ENCODE peak calls at places on chromosome 18, in four cellular contexts. R is pancreas; S is CD8-positive, alpha-beta T cell; I is neural progenitor cell. X is an unnamed sample.

GRCh38 chr18:55085557-55086285 is 126.5 kb upstream of the CCDC68 start:
- DNase-seq in S (no peak), R (no peak), I (no peak), X (no peak)

GRCh38 chr18:13611616-13612110 is 114.7 kb downstream of the FAM210A start:
- DNase-seq in R (no peak), S (no peak), I (no peak), X (peak; percentile 71)

GRCh38 chr18:63199743-63200241 is 119.8 kb downstream of the BCL2 start:
- DNase-seq in R (no peak), S (no peak), I (no peak), X (no peak)

GRCh38 chr18:8704361-8705279 is 736 bp upstream of the MTCL1 start:
- DNase-seq in I (peak; percentile 94), S (peak; percentile 84), R (peak; percentile 97), X (peak; percentile 92)

GRCh38 chr18:76593838-76594237 is 98.8 kb upstream of the ZNF516 start:
- DNase-seq in R (no peak), S (no peak), I (no peak), X (no peak)

GRCh38 chr18:26863122-26863879 is 2.2 kb downstream of the AQP4 start:
- DNase-seq in S (no peak), R (peak; percentile 79), I (peak; percentile 71), X (peak; percentile 83)

GRCh38 chr18:45008694-45009372 is 328.1 kb downstream of the SETBP1 start:
- DNase-seq in R (no peak), S (no peak), I (no peak), X (no peak)

GRCh38 chr18:58858591-58859468 is 5.8 kb upstream of the ZNF532 start:
- DNase-seq in R (no peak), S (no peak), I (no peak), X (no peak)

GRCh38 chr18:6807504-6808257 is 78.2 kb downstream of the ARHGAP28 start:
- DNase-seq in R (no peak), I (no peak), S (no peak), X (no peak)

DNA sequence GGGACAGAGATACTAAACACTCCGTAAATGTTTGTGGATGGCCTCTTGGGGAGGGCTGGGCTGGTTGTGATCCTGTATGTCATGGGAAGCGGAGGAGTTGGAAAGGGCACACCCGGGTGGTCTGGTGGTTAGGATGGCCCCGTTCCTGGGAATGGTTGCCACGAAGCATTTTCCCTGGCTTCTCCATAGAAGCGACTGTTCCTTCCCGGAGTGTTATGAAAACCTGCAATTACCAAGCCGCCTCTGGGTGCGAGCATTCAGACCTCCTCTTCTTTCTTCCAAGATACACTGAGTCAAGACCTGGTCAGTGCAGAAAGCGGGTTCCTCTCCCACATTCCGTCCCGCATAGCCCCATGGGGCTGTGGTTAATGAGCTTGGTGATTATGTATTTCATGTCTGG is 197.0 kb downstream of the CTIF start:
- DNase-seq in S (no peak), R (no peak), I (no peak), X (no peak)
- H3K36me3 ChIP-seq in S (no peaks in the 10 kb centered on the region), R (no peaks in the 10 kb centered on the region), I (no peaks in the 10 kb centered on the region), X (no peaks in the 10 kb centered on the region)

GRCh38 chr18:27921392-27921791 is 255.5 kb downstream of the CDH2 start:
- DNase-seq in I (peak; percentile 11), S (no peak), R (no peak), X (no peak)

GRCh38 chr18:27922780-27923179 is 254.2 kb downstream of the CDH2 start:
- DNase-seq in R (no peak), S (no peak), I (no peak), X (no peak)

DNA sequence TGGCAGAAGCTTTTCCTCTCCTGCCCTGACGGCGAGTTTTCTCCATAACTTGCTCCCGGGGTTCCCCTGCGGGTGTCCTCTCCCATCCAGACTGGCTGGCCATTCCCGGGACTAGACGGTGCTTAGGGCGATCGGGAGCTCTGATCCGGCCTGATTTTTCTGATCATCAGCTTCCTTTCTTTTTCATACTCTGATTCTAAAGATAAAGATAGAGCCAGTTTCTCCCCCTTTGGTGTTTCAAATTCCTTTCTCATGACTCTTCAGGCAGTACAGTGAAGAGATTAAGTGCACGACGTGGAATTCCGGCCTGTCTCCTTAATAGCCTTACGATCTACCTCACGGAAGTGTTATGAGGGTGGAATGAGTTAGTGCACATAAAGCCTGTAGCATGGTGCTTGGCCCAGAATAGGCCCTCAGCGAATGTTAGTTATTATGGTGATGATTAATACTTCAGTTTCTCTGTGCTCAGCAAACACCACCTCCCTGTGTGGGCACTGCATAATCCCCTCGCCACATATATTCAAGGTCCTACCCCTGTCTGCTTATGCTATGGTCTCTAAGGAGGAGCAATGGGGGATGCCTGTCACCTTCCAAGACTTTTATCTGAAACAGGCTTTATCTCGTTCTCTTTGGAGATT is 254.9 kb downstream of the CDH2 start:
- DNase-seq in R (no peak), I (peak; percentile 26), S (no peak), X (no peak)
- H3K4me3 ChIP-seq in R (no peak overlapping the region), I (no peak overlapping the region), S (no peak overlapping the region), X (no peak overlapping the region)

GRCh38 chr18:10682368-10682714 is 156.5 kb downstream of the NAPG start:
- DNase-seq in I (no peak), S (no peak), R (no peak), X (no peak)
- TF ChIP-seq CTCF in I (peak; percentile 4), S (no peak), R (no peak), X (no peak)

GRCh38 chr18:53886066-53886465 is 338.4 kb downstream of the MBD2 start:
- DNase-seq in I (no peak), R (no peak), S (no peak), X (no peak)
- H3K36me3 ChIP-seq in I (no peaks in the 10 kb centered on the region), R (no peaks in the 10 kb centered on the region), S (no peaks in the 10 kb centered on the region), X (no peaks in the 10 kb centered on the region)

GRCh38 chr18:24115628-24116027 is 23.2 kb upstream of the CABYR start:
- DNase-seq in I (no peak), S (no peak), R (no peak), X (no peak)
- H3K4me3 ChIP-seq in I (no peak overlapping the region), S (no peak overlapping the region), R (no peak overlapping the region), X (no peak overlapping the region)